ENCODE peak calls at places on chromosomes 13 and 19, in eight cellular contexts. One of them, this sample, is unnamed.

GRCh38 chr19:30406220-30406944 is 34.2 kb downstream of the ZNF536 start:
- DNase-seq in choroid plexus epithelial cell: no peak
- DNase-seq in osteocyte: peak
- DNase-seq in bronchial epithelial cell: no peak
- DNase-seq in right lobe of liver: no peak
- DNase-seq in tibial artery: no peak
- DNase-seq in globus pallidus: peak
- DNase-seq in omental fat pad: no peak
- DNase-seq in this sample: peak

GRCh38 chr13:36163809-36164308 is 32.7 kb upstream of the DCLK1 start:
- DNase-seq in tibial artery: peak
- DNase-seq in choroid plexus epithelial cell: peak
- DNase-seq in globus pallidus: no peak
- DNase-seq in bronchial epithelial cell: peak
- DNase-seq in osteocyte: peak
- DNase-seq in right lobe of liver: no peak
- DNase-seq in omental fat pad: no peak
- DNase-seq in this sample: no peak

GRCh38 chr13:36447501-36447900 is 15.2 kb downstream of the CCNA1 start:
- DNase-seq in bronchial epithelial cell: no peak
- DNase-seq in tibial artery: no peak
- DNase-seq in right lobe of liver: no peak
- DNase-seq in choroid plexus epithelial cell: peak
- DNase-seq in osteocyte: no peak
- DNase-seq in omental fat pad: no peak
- DNase-seq in globus pallidus: no peak
- DNase-seq in this sample: no peak

GRCh38 chr13:76314495-76314894 is 571.7 kb downstream of the KCTD12 start:
- DNase-seq in tibial artery: no peak
- DNase-seq in bronchial epithelial cell: no peak
- DNase-seq in osteocyte: no peak
- DNase-seq in globus pallidus: no peak
- DNase-seq in right lobe of liver: no peak
- DNase-seq in choroid plexus epithelial cell: no peak
- DNase-seq in omental fat pad: no peak
- DNase-seq in this sample: no peak

GRCh38 chr13:72839831-72840426 is 58.0 kb downstream of the PIBF1 start:
- DNase-seq in right lobe of liver: peak
- DNase-seq in globus pallidus: peak
- DNase-seq in bronchial epithelial cell: peak
- DNase-seq in tibial artery: no peak
- DNase-seq in choroid plexus epithelial cell: peak
- DNase-seq in omental fat pad: no peak
- DNase-seq in osteocyte: no peak
- DNase-seq in this sample: no peak

GRCh38 chr13:99062593-99062992 is 84.7 kb upstream of the DOCK9 start:
- DNase-seq in bronchial epithelial cell: peak
- DNase-seq in globus pallidus: peak
- DNase-seq in right lobe of liver: no peak
- DNase-seq in tibial artery: no peak
- DNase-seq in omental fat pad: no peak
- DNase-seq in osteocyte: no peak
- DNase-seq in choroid plexus epithelial cell: peak
- DNase-seq in this sample: no peak

GRCh38 chr13:39336964-39337363 is 266.0 kb downstream of the LHFPL6 start:
- DNase-seq in osteocyte: no peak
- DNase-seq in omental fat pad: no peak
- DNase-seq in bronchial epithelial cell: no peak
- DNase-seq in tibial artery: no peak
- DNase-seq in choroid plexus epithelial cell: no peak
- DNase-seq in globus pallidus: no peak
- DNase-seq in right lobe of liver: no peak
- DNase-seq in this sample: no peak

GRCh38 chr13:53151692-53152421 is 123.2 kb downstream of the OLFM4 start:
- DNase-seq in right lobe of liver: no peak
- DNase-seq in bronchial epithelial cell: peak
- DNase-seq in globus pallidus: peak
- DNase-seq in omental fat pad: no peak
- DNase-seq in osteocyte: no peak
- DNase-seq in tibial artery: no peak
- DNase-seq in choroid plexus epithelial cell: peak
- DNase-seq in this sample: no peak

GRCh38 chr19:40827386-40828247 is 22.6 kb downstream of the CYP2A6 start:
- DNase-seq in globus pallidus: no peak
- DNase-seq in choroid plexus epithelial cell: no peak
- DNase-seq in osteocyte: no peak
- DNase-seq in omental fat pad: no peak
- DNase-seq in tibial artery: peak
- DNase-seq in right lobe of liver: no peak
- DNase-seq in bronchial epithelial cell: no peak
- DNase-seq in this sample: no peak

GRCh38 chr19:29372461-29372860 is 153.3 kb upstream of the VSTM2B start:
- DNase-seq in bronchial epithelial cell: no peak
- DNase-seq in globus pallidus: no peak
- DNase-seq in omental fat pad: no peak
- DNase-seq in right lobe of liver: no peak
- DNase-seq in tibial artery: peak
- DNase-seq in choroid plexus epithelial cell: no peak
- DNase-seq in osteocyte: peak
- DNase-seq in this sample: no peak

GRCh38 chr19:4208385-4209094 is 20.8 kb upstream of the EBI3 start:
- DNase-seq in osteocyte: no peak
- DNase-seq in bronchial epithelial cell: peak
- DNase-seq in choroid plexus epithelial cell: peak
- DNase-seq in right lobe of liver: no peak
- DNase-seq in omental fat pad: no peak
- DNase-seq in tibial artery: no peak
- DNase-seq in globus pallidus: no peak
- DNase-seq in this sample: no peak

GRCh38 chr13:112637017-112637801 is 49.3 kb upstream of the TUBGCP3 start:
- DNase-seq in omental fat pad: no peak
- DNase-seq in globus pallidus: no peak
- DNase-seq in osteocyte: no peak
- DNase-seq in tibial artery: no peak
- DNase-seq in right lobe of liver: no peak
- DNase-seq in bronchial epithelial cell: no peak
- DNase-seq in choroid plexus epithelial cell: no peak
- DNase-seq in this sample: no peak

GRCh38 chr13:34655554-34655953 is 286.5 kb upstream of the NBEA start:
- DNase-seq in omental fat pad: no peak
- DNase-seq in osteocyte: no peak
- DNase-seq in tibial artery: no peak
- DNase-seq in globus pallidus: no peak
- DNase-seq in right lobe of liver: no peak
- DNase-seq in bronchial epithelial cell: no peak
- DNase-seq in choroid plexus epithelial cell: no peak
- DNase-seq in this sample: no peak

GRCh38 chr13:32538234-32538620 is 368 bp downstream of the N4BP2L2 start:
- DNase-seq in right lobe of liver: peak
- DNase-seq in osteocyte: no peak
- DNase-seq in globus pallidus: no peak
- DNase-seq in omental fat pad: peak
- DNase-seq in tibial artery: peak
- DNase-seq in bronchial epithelial cell: peak
- DNase-seq in choroid plexus epithelial cell: peak
- DNase-seq in this sample: peak

GRCh38 chr13:64471916-64472315 is 2758.2 kb downstream of the PCDH9 start:
- DNase-seq in right lobe of liver: no peak
- DNase-seq in bronchial epithelial cell: peak
- DNase-seq in osteocyte: no peak
- DNase-seq in globus pallidus: no peak
- DNase-seq in tibial artery: no peak
- DNase-seq in omental fat pad: no peak
- DNase-seq in choroid plexus epithelial cell: peak
- DNase-seq in this sample: no peak

GRCh38 chr13:112510987-112511715 is 76.8 kb downstream of the TUBGCP3 start:
- DNase-seq in bronchial epithelial cell: peak
- DNase-seq in osteocyte: no peak
- DNase-seq in right lobe of liver: no peak
- DNase-seq in tibial artery: no peak
- DNase-seq in globus pallidus: no peak
- DNase-seq in choroid plexus epithelial cell: peak
- DNase-seq in omental fat pad: no peak
- DNase-seq in this sample: no peak

GRCh38 chr19:9150650-9151049 is 10.5 kb downstream of the ZNF317 start:
- DNase-seq in tibial artery: peak
- DNase-seq in bronchial epithelial cell: no peak
- DNase-seq in osteocyte: no peak
- DNase-seq in omental fat pad: no peak
- DNase-seq in choroid plexus epithelial cell: no peak
- DNase-seq in globus pallidus: no peak
- DNase-seq in right lobe of liver: no peak
- DNase-seq in this sample: no peak

GRCh38 chr13:35733832-35734231 is 257.3 kb upstream of the MAB21L1 start:
- DNase-seq in choroid plexus epithelial cell: peak
- DNase-seq in bronchial epithelial cell: no peak
- DNase-seq in right lobe of liver: no peak
- DNase-seq in osteocyte: no peak
- DNase-seq in tibial artery: no peak
- DNase-seq in globus pallidus: no peak
- DNase-seq in omental fat pad: no peak
- DNase-seq in this sample: no peak

GRCh38 chr13:75416327-75417005 is 65.5 kb downstream of the TBC1D4 start:
- DNase-seq in globus pallidus: no peak
- DNase-seq in bronchial epithelial cell: no peak
- DNase-seq in choroid plexus epithelial cell: no peak
- DNase-seq in osteocyte: no peak
- DNase-seq in right lobe of liver: no peak
- DNase-seq in tibial artery: no peak
- DNase-seq in omental fat pad: no peak
- DNase-seq in this sample: no peak

GRCh38 chr19:1819211-1819975 is 7.3 kb upstream of the ATP8B3 start:
- DNase-seq in globus pallidus: no peak
- DNase-seq in osteocyte: no peak
- DNase-seq in tibial artery: no peak
- DNase-seq in choroid plexus epithelial cell: no peak
- DNase-seq in omental fat pad: no peak
- DNase-seq in bronchial epithelial cell: no peak
- DNase-seq in right lobe of liver: no peak
- DNase-seq in this sample: no peak

GRCh38 chr19:18419699-18420460 is 682 bp downstream of the SSBP4 start:
- DNase-seq in tibial artery: peak
- DNase-seq in choroid plexus epithelial cell: no peak
- DNase-seq in right lobe of liver: no peak
- DNase-seq in osteocyte: no peak
- DNase-seq in bronchial epithelial cell: no peak
- DNase-seq in omental fat pad: no peak
- DNase-seq in globus pallidus: no peak
- DNase-seq in this sample: no peak

GRCh38 chr19:23855676-23856075 is 59.0 kb upstream of the ZNF726 start:
- DNase-seq in tibial artery: no peak
- DNase-seq in osteocyte: no peak
- DNase-seq in omental fat pad: no peak
- DNase-seq in choroid plexus epithelial cell: no peak
- DNase-seq in bronchial epithelial cell: no peak
- DNase-seq in right lobe of liver: no peak
- DNase-seq in globus pallidus: no peak
- DNase-seq in this sample: no peak

GRCh38 chr13:33388254-33388998 is 102.9 kb upstream of the STARD13 start:
- DNase-seq in tibial artery: no peak
- DNase-seq in globus pallidus: no peak
- DNase-seq in choroid plexus epithelial cell: no peak
- DNase-seq in omental fat pad: no peak
- DNase-seq in bronchial epithelial cell: peak
- DNase-seq in right lobe of liver: no peak
- DNase-seq in osteocyte: no peak
- DNase-seq in this sample: no peak

GRCh38 chr19:6678690-6679109 is 8.7 kb upstream of the TNFSF14 start:
- DNase-seq in choroid plexus epithelial cell: peak
- DNase-seq in tibial artery: no peak
- DNase-seq in osteocyte: no peak
- DNase-seq in omental fat pad: no peak
- DNase-seq in right lobe of liver: no peak
- DNase-seq in bronchial epithelial cell: peak
- DNase-seq in globus pallidus: no peak
- DNase-seq in this sample: no peak

GRCh38 chr13:49652691-49653305 is 24.5 kb downstream of the ARL11 start:
- DNase-seq in osteocyte: no peak
- DNase-seq in choroid plexus epithelial cell: peak
- DNase-seq in bronchial epithelial cell: no peak
- DNase-seq in right lobe of liver: no peak
- DNase-seq in tibial artery: no peak
- DNase-seq in globus pallidus: no peak
- DNase-seq in omental fat pad: no peak
- DNase-seq in this sample: no peak

GRCh38 chr13:41802033-41802683 is 158.8 kb downstream of the VWA8 start:
- DNase-seq in bronchial epithelial cell: peak
- DNase-seq in choroid plexus epithelial cell: no peak
- DNase-seq in omental fat pad: no peak
- DNase-seq in globus pallidus: no peak
- DNase-seq in tibial artery: no peak
- DNase-seq in right lobe of liver: no peak
- DNase-seq in osteocyte: no peak
- DNase-seq in this sample: no peak

GRCh38 chr13:48493076-48493765 is 39.7 kb downstream of the RCBTB2 start:
- DNase-seq in choroid plexus epithelial cell: no peak
- DNase-seq in globus pallidus: peak
- DNase-seq in tibial artery: no peak
- DNase-seq in bronchial epithelial cell: peak
- DNase-seq in right lobe of liver: no peak
- DNase-seq in omental fat pad: no peak
- DNase-seq in osteocyte: no peak
- DNase-seq in this sample: no peak

GRCh38 chr19:9566729-9567128 is 17.6 kb downstream of the ZNF121 start:
- DNase-seq in bronchial epithelial cell: no peak
- DNase-seq in osteocyte: no peak
- DNase-seq in choroid plexus epithelial cell: no peak
- DNase-seq in tibial artery: no peak
- DNase-seq in omental fat pad: no peak
- DNase-seq in globus pallidus: no peak
- DNase-seq in right lobe of liver: no peak
- DNase-seq in this sample: no peak

GRCh38 chr19:42628411-42629135 is 33.8 kb upstream of the CEACAM8 start:
- DNase-seq in globus pallidus: no peak
- DNase-seq in osteocyte: no peak
- DNase-seq in omental fat pad: no peak
- DNase-seq in right lobe of liver: no peak
- DNase-seq in bronchial epithelial cell: no peak
- DNase-seq in choroid plexus epithelial cell: no peak
- DNase-seq in tibial artery: no peak
- DNase-seq in this sample: no peak

GRCh38 chr19:7426986-7427385 is 61.8 kb downstream of the PEX11G start:
- DNase-seq in bronchial epithelial cell: no peak
- DNase-seq in choroid plexus epithelial cell: no peak
- DNase-seq in omental fat pad: no peak
- DNase-seq in tibial artery: no peak
- DNase-seq in globus pallidus: no peak
- DNase-seq in right lobe of liver: no peak
- DNase-seq in osteocyte: no peak
- DNase-seq in this sample: no peak

GRCh38 chr13:113124211-113125025 is 1.8 kb downstream of the F10 start:
- DNase-seq in osteocyte: peak
- DNase-seq in choroid plexus epithelial cell: no peak
- DNase-seq in bronchial epithelial cell: no peak
- DNase-seq in omental fat pad: no peak
- DNase-seq in globus pallidus: no peak
- DNase-seq in tibial artery: peak
- DNase-seq in right lobe of liver: no peak
- DNase-seq in this sample: no peak

GRCh38 chr13:35768126-35768525 is 291.6 kb upstream of the MAB21L1 start:
- DNase-seq in omental fat pad: no peak
- DNase-seq in bronchial epithelial cell: no peak
- DNase-seq in osteocyte: no peak
- DNase-seq in choroid plexus epithelial cell: no peak
- DNase-seq in right lobe of liver: no peak
- DNase-seq in globus pallidus: no peak
- DNase-seq in tibial artery: no peak
- DNase-seq in this sample: no peak

GRCh38 chr13:40052954-40053353 is 397.5 kb downstream of the COG6 start:
- DNase-seq in omental fat pad: no peak
- DNase-seq in choroid plexus epithelial cell: no peak
- DNase-seq in osteocyte: no peak
- DNase-seq in globus pallidus: no peak
- DNase-seq in bronchial epithelial cell: no peak
- DNase-seq in right lobe of liver: no peak
- DNase-seq in tibial artery: no peak
- DNase-seq in this sample: no peak

GRCh38 chr13:30178976-30179375 is 128.4 kb downstream of the KATNAL1 start:
- DNase-seq in tibial artery: no peak
- DNase-seq in bronchial epithelial cell: no peak
- DNase-seq in right lobe of liver: no peak
- DNase-seq in osteocyte: no peak
- DNase-seq in globus pallidus: no peak
- DNase-seq in omental fat pad: no peak
- DNase-seq in choroid plexus epithelial cell: no peak
- DNase-seq in this sample: no peak